ENCODE peak calls at places on chromosomes 13 and 19, in six cellular contexts. X is prostate gland, E is left ventricle myocardium inferior, Q is fibroblast of villous mesenchyme, A is IMR-90, D is transverse colon. M is an unnamed sample.

GRCh38 chr13:40148103-40148502 is 492.6 kb downstream of the COG6 start:
- DNase-seq in Q (no peak), X (no peak), A (no peak), E (no peak), D (no peak), M (no peak)

GRCh38 chr19:43605875-43606568 is 5.9 kb upstream of the SRRM5 start:
- DNase-seq in A (no peak), Q (no peak), X (no peak), E (no peak), D (no peak), M (no peak)

GRCh38 chr19:32339988-32340874 is 5.2 kb upstream of the ZNF507 start:
- DNase-seq in X (peak; percentile 55), D (peak; percentile 65), E (peak; percentile 68), A (peak; percentile 27), Q (peak; percentile 47), M (peak; percentile 43)

GRCh38 chr19:7690779-7691258 is 10.2 kb downstream of the TRAPPC5 start:
- DNase-seq in D (no peak), A (no peak), X (no peak), E (no peak), Q (no peak), M (no peak)

GRCh38 chr19:7860166-7860901 is 13.9 kb downstream of the PRR36 start:
- DNase-seq in X (no peak), A (no peak), E (no peak), Q (no peak), D (no peak), M (no peak)

GRCh38 chr13:91313103-91313502 is 34.4 kb upstream of the MIR17HG start:
- DNase-seq in D (no peak), X (no peak), E (no peak), A (peak; percentile 1), Q (peak; percentile 5), M (peak; percentile 24)

GRCh38 chr19:38455031-38455430 is 21.5 kb downstream of the RYR1 start:
- DNase-seq in E (no peak), D (no peak), X (no peak), A (peak; percentile 15), Q (peak; percentile 27), M (peak; percentile 16)

GRCh38 chr13:44713793-44714469 is 137.8 kb upstream of the TSC22D1 start:
- DNase-seq in D (no peak), X (no peak), E (no peak), Q (peak; percentile 83), A (peak; percentile 94), M (peak; percentile 95)

GRCh38 chr13:74795526-74795925 is 661.3 kb upstream of the KLF12 start:
- DNase-seq in E (no peak), X (no peak), Q (no peak), A (no peak), D (no peak), M (no peak)

GRCh38 chr19:6126335-6126974 is 9.0 kb upstream of the ACSBG2 start:
- DNase-seq in Q (peak; percentile 68), D (no peak), X (no peak), A (peak; percentile 71), E (no peak), M (peak; percentile 73)

GRCh38 chr19:10835089-10835753 is 791 bp downstream of the TMED1 start:
- DNase-seq in D (no peak), X (peak; percentile 100), A (no peak), Q (no peak), E (no peak), M (no peak)

GRCh38 chr13:74197686-74198085 is 63.5 kb upstream of the KLF12 start:
- DNase-seq in Q (no peak), X (no peak), D (no peak), A (no peak), E (no peak), M (no peak)

GRCh38 chr13:82947121-82948077 is 934.9 kb downstream of the SLITRK1 start:
- DNase-seq in A (peak; percentile 2), E (no peak), Q (peak; percentile 4), X (no peak), D (no peak), M (no peak)

GRCh38 chr13:37984357-37984756 is 114.8 kb upstream of the TRPC4 start:
- DNase-seq in E (no peak), Q (no peak), D (no peak), A (no peak), X (no peak), M (no peak)

GRCh38 chr13:110149036-110149435 is 157.9 kb downstream of the COL4A1 start:
- DNase-seq in D (no peak), E (no peak), A (no peak), X (no peak), Q (no peak), M (peak; percentile 16)

GRCh38 chr19:31223805-31224534 is 125.3 kb downstream of the TSHZ3 start:
- DNase-seq in D (no peak), X (no peak), Q (peak; percentile 91), A (peak; percentile 98), E (no peak), M (peak; percentile 93)

GRCh38 chr13:106373304-106373988 is 162.0 kb downstream of the EFNB2 start:
- DNase-seq in E (no peak), A (no peak), Q (peak; percentile 42), X (no peak), D (no peak), M (no peak)

GRCh38 chr13:50214514-50214913 is 199.3 kb downstream of the KCNRG start:
- DNase-seq in X (no peak), Q (no peak), A (no peak), D (no peak), E (no peak), M (no peak)

GRCh38 chr13:105543742-105544141 is 991.7 kb downstream of the EFNB2 start:
- DNase-seq in X (no peak), D (no peak), E (no peak), A (no peak), Q (no peak), M (no peak)

DNA sequence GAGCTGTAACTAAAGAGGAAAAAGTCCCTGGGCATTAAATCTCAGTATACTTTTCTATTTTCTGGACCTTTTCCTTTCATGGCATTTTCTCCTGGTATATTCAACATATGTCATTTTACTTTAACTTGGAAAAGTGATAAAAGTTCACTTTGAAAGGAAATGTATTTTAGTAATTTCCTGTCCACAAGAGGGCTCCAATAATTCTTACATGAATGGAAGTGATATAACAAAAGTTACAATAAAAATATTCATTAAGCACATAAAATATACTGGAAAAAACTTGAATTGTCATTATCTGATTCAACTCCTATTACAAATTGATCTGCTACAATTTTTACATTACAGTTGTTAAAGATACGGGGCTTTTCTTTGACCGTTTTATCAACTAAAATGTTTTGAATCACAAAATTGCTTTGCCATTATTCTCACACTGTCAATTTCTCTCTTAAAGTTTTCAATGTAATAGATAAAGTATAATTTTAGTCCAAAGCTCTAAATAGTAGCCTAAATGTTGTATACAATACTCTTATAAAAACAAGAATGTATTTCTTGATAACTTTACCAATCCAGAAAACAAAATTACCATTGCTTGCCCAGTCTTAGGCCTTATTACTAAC is 4.9 kb downstream of the UBL3 start:
- DNase-seq in X (no peak), A (peak; percentile 32), Q (peak; percentile 33), E (no peak), D (no peak), M (peak; percentile 64)
- TF ChIP-seq CTCF in X (peak; percentile 53), A (peak; percentile 47), Q (peak; percentile 22), E (peak; percentile 51), D (peak; percentile 33), M (peak; percentile 28)

DNA sequence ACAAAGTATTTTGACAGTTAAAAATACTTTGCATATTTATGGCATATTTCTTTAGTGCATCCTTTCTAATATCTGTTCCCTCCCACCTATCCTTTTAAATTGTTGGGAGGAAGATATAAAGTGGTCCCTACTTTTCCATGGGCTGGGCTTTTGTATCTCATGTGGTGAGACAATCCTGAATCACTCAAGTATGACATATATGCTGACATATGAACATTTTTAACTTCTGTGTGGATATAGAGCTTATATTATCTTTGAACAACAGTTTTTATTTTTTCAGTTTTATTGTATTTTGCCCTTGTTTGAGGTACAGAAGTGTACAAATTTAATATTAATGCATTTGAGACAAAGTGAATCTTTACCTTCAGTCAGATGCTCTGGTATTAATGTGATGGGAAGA is 3.4 kb downstream of the ZMYM2 start:
- DNase-seq in Q (no peak), D (no peak), X (no peak), A (peak; percentile 31), E (no peak), M (no peak)
- H3K4me3 ChIP-seq in Q (peak overlapping the region; percentile 34), D (no peak overlapping the region), X (no peak overlapping the region), A (no peak overlapping the region), E (no peak overlapping the region), M (no peak overlapping the region)

GRCh38 chr19:48444933-48445194 is 919 bp upstream of the GRWD1 start:
- DNase-seq in E (no peak), A (no peak), D (no peak), Q (no peak), X (no peak), M (no peak)

GRCh38 chr19:48445256-48445605 is 552 bp upstream of the GRWD1 start:
- DNase-seq in E (no peak), X (peak; percentile 41), Q (peak; percentile 94), D (no peak), A (peak; percentile 94), M (peak; percentile 96)

GRCh38 chr19:48444129-48444932 is 1.5 kb upstream of the GRWD1 start:
- DNase-seq in D (no peak), A (no peak), X (no peak), Q (no peak), E (no peak), M (no peak)

GRCh38 chr19:48446579-48446978 is 796 bp downstream of the GRWD1 start:
- DNase-seq in X (no peak), A (no peak), E (no peak), D (no peak), Q (no peak), M (no peak)

DNA sequence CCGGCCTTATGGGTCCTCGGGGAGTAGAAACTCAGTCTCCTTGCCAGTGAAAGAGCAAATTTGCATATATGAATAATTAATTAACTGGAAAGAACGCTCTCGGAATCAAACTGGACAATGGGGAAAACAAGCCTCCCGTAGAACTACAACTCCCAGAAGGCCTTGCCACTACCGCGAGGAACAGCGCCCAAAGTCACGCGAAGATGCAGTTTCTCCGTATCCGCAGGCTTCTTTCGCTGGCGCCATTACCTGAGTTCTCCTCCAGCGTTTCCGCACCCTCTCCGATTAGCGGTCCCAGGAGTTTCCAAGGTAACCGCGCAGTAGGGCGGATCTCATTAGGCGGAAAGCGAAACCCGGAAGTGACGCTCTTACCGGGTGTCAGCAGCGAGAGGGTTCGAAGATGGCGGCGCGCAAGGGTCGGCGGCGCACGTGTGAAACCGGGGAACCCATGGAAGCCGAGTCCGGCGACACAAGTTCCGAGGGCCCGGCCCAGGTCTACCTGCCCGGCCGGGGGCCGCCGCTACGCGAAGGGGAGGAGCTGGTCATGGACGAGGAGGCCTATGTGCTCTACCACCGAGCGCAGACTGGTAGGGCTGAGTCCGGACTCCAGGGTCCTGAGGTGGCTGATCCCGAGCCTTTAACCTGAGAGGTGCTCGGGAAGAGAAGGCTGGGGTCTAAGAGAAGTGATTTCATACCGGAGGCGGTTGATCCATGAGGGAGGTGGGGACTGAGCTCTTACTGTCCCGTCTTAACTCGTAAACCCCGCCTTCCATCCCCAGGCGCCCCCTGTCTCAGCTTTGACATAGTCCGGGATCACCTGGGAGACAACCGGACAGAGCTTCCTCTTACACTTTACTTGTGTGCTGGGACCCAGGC is at the start of gene GRWD1:
- DNase-seq in Q (peak; percentile 95), X (peak; percentile 92), E (peak; percentile 84), A (peak; percentile 94), D (peak; percentile 93), M (peak; percentile 97)
- TF ChIP-seq CTCF in Q (peak; percentile 15), X (no peak), E (no peak), A (peak; percentile 8), D (no peak), M (peak; percentile 13)

DNA sequence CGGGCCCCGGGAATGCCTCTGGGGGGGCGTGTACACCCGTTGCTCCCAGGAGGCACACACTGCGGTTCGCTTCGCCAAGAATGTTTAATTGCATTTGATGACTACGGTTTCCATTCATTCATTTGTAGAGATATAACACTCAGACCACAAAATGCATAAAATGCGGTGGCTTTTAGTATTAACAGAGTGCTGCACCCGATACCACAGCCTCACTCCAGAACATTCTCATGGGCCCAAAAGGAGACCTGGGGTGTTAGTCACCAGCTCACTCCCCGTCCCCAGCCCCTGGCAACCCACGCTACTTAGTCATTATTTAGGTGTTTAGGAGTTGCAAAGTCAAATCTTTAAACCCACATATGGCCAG is 21.8 kb downstream of the HCN2 start:
- DNase-seq in X (no peak), A (peak; percentile 96), Q (peak; percentile 88), E (no peak), D (no peak), M (peak; percentile 57)
- H3K4me3 ChIP-seq in X (no peak overlapping the region), A (no peak overlapping the region), Q (no peak overlapping the region), E (peak overlapping the region; percentile 50), D (no peak overlapping the region), M (no peak overlapping the region)

M was measured in fibroblast of the aortic adventitia.